ENCODE peak calls at places on chromosomes 2 and 18, in six cellular contexts. U is SJCRH30, F is endothelial cell of umbilical vein, E is heart left ventricle, K is osteoblast, M is pancreas. B is an unnamed sample. For H3K36me3, the result is how much of the 10 kb centered on the place peaks cover.

GRCh38 chr2:33859191-33859590 is 260.1 kb upstream of the FAM98A start:
- DNase-seq in E (no peak), U (no peak), M (no peak), F (no peak), K (no peak), B (no peak)

GRCh38 chr2:85852979-85853498 is 35.8 kb downstream of the ST3GAL5 start:
- DNase-seq in M (peak), F (no peak), U (no peak), K (no peak), E (no peak), B (peak)

GRCh38 chr2:122263746-122264145 is 508.3 kb downstream of the TSN start:
- DNase-seq in K (peak), U (no peak), E (no peak), M (no peak), F (no peak), B (no peak)

GRCh38 chr18:54381640-54382039 is 23.9 kb downstream of the C18orf54 start:
- DNase-seq in F (no peak), M (no peak), K (no peak), E (no peak), U (no peak), B (no peak)

GRCh38 chr2:230537531-230537976 is 121.6 kb downstream of the SP100 start:
- DNase-seq in F (no peak), E (no peak), U (no peak), K (no peak), M (no peak), B (no peak)

GRCh38 chr18:26637324-26637723 is 89.0 kb upstream of the KCTD1 start:
- DNase-seq in M (no peak), U (no peak), F (no peak), E (no peak), K (no peak), B (no peak)

GRCh38 chr2:145025382-145025781 is 505.5 kb upstream of the ZEB2 start:
- DNase-seq in U (no peak), F (no peak), E (no peak), M (no peak), K (no peak), B (no peak)

GRCh38 chr18:24825397-24825796 is 365.0 kb downstream of the HRH4 start:
- DNase-seq in F (no peak), M (no peak), K (no peak), E (no peak), U (no peak), B (no peak)

GRCh38 chr2:59389240-59389639 is 1148.1 kb upstream of the FANCL start:
- DNase-seq in M (peak), E (no peak), U (peak), K (no peak), F (no peak), B (no peak)

GRCh38 chr18:57980573-57981348 is 63.3 kb upstream of the NEDD4L start:
- DNase-seq in K (no peak), U (peak), E (no peak), M (no peak), F (no peak), B (no peak)

GRCh38 chr2:179139506-179139905 is 89.6 kb upstream of the CCDC141 start:
- DNase-seq in E (no peak), K (no peak), U (no peak), M (no peak), F (no peak), B (no peak)

GRCh38 chr2:19673213-19673791 is 228.5 kb downstream of the TTC32 start:
- DNase-seq in K (no peak), U (peak), E (peak), M (no peak), F (no peak), B (no peak)

GRCh38 chr18:26309283-26309682 is 83.0 kb downstream of the TAF4B start:
- DNase-seq in U (no peak), M (no peak), E (no peak), F (no peak), K (no peak), B (no peak)

GRCh38 chr2:172196768-172197322 is 94.1 kb upstream of the DLX2 start:
- DNase-seq in K (peak), E (no peak), M (no peak), F (no peak), U (peak), B (no peak)

GRCh38 chr2:175732523-175732922 is 269.5 kb downstream of the LNPK start:
- DNase-seq in U (no peak), E (no peak), M (no peak), K (no peak), F (no peak), B (no peak)

GRCh38 chr2:36587091-36587490 is 10.9 kb downstream of the FEZ2 start:
- DNase-seq in U (no peak), F (no peak), K (no peak), E (no peak), M (no peak), B (no peak)

GRCh38 chr2:64819774-64820688 is 166.3 kb upstream of the SERTAD2 start:
- DNase-seq in F (no peak), U (no peak), K (peak), E (no peak), M (no peak), B (no peak)

GRCh38 chr18:43471873-43472272 is 194.6 kb upstream of the SYT4 start:
- DNase-seq in U (no peak), K (no peak), F (no peak), M (no peak), E (no peak), B (no peak)

GRCh38 chr18:12346240-12346565 is 30.8 kb downstream of the AFG3L2 start:
- DNase-seq in F (no peak), K (no peak), E (no peak), M (no peak), U (no peak), B (no peak)

GRCh38 chr18:12347895-12348294 is 29.1 kb downstream of the AFG3L2 start:
- DNase-seq in M (no peak), E (no peak), F (no peak), K (no peak), U (no peak), B (no peak)

GRCh38 chr18:12342661-12343060 is 34.4 kb downstream of the AFG3L2 start:
- DNase-seq in F (no peak), M (no peak), K (no peak), U (no peak), E (no peak), B (no peak)

DNA sequence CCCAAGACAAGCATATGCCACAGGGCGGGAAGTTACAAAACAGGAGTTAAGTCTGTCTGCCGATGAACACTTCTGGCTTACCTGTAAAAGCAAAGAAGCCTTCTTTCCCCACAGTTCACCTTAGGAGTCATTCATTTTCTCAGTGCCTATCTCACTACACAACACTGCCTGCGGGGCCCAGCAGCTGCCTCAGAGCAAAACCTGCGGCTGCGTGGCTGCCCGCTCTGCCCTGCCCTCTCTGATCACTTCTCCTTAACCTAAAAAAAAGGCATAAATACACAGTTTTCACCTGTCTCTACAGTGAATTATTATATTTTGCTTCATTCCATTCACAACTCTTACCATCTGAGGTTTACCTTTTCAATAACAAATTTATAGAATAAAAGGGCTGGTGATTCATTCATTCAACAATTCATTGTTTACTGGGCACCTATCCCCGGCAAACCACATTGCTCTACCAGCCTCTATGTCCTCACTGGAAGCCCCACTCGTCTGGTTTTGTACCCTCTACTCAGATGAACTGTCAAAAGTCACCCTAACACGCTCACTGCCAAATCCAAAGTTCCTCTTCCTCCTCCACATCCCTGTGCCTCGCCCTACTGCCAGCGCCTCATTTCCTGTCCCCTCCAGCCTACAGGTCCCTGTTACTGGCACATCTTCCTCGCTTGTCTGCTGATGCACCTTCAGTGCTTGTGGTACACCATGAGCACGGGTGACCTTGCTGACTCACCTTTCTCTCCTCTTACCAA is 31.4 kb downstream of the AFG3L2 start:
- DNase-seq in U (no peak), M (no peak), E (no peak), F (no peak), K (no peak), B (no peak)
- H3K36me3 ChIP-seq in U (under half), M (under half), E (half or more), F (under half), K (half or more), B (under half)

DNA sequence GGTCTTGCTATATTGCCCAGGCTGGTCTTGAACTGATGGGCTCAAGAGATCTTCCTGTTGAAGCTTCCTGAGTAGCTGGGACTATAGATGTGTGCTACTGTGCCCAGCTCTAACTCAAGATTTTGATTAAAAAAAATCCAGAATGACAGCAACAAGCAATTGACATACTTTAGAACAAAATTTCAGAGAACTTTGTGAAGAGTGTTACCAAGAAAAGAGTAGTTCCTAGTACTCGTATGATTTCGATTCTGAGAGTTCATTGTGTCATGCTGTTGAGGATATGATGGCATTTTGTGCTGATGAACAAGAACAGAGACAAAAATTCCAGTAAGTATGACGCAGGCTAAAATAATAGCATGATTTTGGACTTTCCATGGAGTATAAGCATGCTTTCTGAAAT is 90.2 kb upstream of the TWSG1 start:
- DNase-seq in U (no peak), M (no peak), K (no peak), F (no peak), E (no peak), B (no peak)
- H3K36me3 ChIP-seq in U (under half), M (under half), K (under half), F (under half), E (under half), B (under half)

GRCh38 chr2:128177315-128177714 is 86.3 kb downstream of the UGGT1 start:
- DNase-seq in U (no peak), E (no peak), F (no peak), K (no peak), M (no peak), B (no peak)

GRCh38 chr2:128178144-128178649 is 87.2 kb downstream of the UGGT1 start:
- DNase-seq in E (no peak), U (no peak), F (no peak), M (no peak), K (no peak), B (no peak)

GRCh38 chr2:128179461-128179755 is 88.4 kb downstream of the UGGT1 start:
- DNase-seq in E (no peak), M (no peak), U (no peak), F (no peak), K (no peak), B (no peak)

GRCh38 chr2:128178650-128179460 is 87.9 kb downstream of the UGGT1 start:
- DNase-seq in E (peak), U (peak), M (peak), K (peak), F (peak), B (peak)

DNA sequence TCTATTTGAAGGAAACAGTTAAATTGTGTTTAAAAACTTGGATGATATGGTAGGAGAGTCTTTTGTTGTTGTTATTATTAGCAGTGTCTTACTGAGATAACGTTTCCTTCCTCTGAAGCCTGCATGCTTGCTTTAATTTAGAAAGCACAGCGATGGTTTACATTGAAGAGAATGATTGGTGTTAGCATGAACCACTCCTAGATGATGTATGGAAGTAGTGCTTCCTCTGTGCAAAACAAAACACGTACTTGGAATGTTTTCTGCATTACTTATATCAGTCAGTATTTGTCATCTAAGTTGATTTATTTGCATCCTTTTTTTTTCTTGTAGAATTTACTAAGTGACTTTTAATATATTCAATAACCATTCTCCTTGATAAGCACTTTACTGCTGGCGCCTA is 89.0 kb downstream of the UGGT1 start:
- DNase-seq in M (no peak), U (no peak), F (peak), E (no peak), K (no peak), B (no peak)
- H3K36me3 ChIP-seq in M (under half), U (under half), F (under half), E (half or more), K (half or more), B (under half)

GRCh38 chr18:50281972-50282520 is 723 bp upstream of the MBD1 start:
- DNase-seq in M (no peak), F (no peak), U (no peak), K (no peak), E (no peak), B (no peak)

GRCh38 chr18:50280707-50281294 is 522 bp downstream of the MBD1 start:
- DNase-seq in M (no peak), E (no peak), K (no peak), U (no peak), F (no peak), B (no peak)

GRCh38 chr18:50281295-50281971 is at the start of gene MBD1:
- DNase-seq in F (peak), E (peak), U (peak), K (peak), M (peak), B (peak)

GRCh38 chr18:50277935-50278334 is 3.4 kb downstream of the MBD1 start:
- DNase-seq in U (no peak), F (no peak), E (no peak), M (no peak), K (peak), B (no peak)

DNA sequence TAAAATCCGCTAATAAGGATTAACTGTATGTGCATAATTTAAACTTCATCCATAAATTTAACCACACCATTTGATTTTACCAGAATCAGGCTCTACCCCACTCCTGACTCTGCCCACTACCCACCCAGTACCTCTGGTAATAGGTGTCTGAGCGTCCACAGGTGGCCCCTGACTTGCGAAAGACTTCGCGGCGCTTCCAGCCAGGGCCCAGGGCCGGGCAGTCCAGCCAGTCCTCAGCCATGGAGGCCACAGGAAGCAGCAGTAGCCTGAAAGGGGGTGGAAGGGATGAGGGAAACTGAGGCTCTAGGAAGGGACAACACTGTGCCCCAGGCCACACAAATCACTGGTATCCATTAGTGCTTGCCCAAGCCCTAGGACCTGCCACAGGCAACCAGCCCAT is 1.6 kb downstream of the MBD1 start:
- DNase-seq in K (no peak), M (no peak), E (no peak), U (no peak), F (no peak), B (no peak)
- H3K36me3 ChIP-seq in K (under half), M (under half), E (half or more), U (under half), F (under half), B (under half)

GRCh38 chr18:22176282-22176621 is 6.9 kb downstream of the GATA6 start:
- DNase-seq in M (no peak), U (no peak), F (peak), E (no peak), K (no peak), B (no peak)
- H3K36me3 ChIP-seq in M (under half), U (under half), F (under half), E (under half), K (under half), B (under half)

GRCh38 chr2:131127076-131127475 is 21.9 kb downstream of the PLEKHB2 start:
- DNase-seq in M (no peak), U (no peak), K (no peak), E (no peak), F (no peak), B (no peak)
- H3K36me3 ChIP-seq in M (under half), U (under half), K (half or more), E (half or more), F (under half), B (under half)

DNA sequence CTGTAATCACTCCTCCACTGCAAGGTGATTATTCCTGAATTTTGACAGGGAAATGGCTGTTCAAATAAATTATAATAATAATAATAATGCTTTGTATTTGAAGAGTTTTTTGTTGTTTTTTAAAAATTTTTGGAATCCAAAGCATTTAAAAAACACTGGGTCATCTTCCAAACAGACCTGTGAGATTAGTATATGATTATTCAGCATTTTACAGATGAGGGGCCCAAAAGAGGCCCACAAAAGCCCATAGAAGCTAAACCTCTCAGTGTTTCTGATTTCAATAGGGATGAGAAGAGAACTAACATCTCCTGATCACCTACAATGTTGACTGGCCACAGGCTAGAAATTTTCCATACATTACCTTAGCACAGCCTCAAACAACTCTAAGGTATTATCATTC is 8.0 kb upstream of the POLR2D start:
- DNase-seq in M (no peak), K (no peak), F (no peak), U (no peak), E (no peak), B (no peak)
- H3K36me3 ChIP-seq in M (under half), K (half or more), F (under half), U (half or more), E (half or more), B (under half)

DNA sequence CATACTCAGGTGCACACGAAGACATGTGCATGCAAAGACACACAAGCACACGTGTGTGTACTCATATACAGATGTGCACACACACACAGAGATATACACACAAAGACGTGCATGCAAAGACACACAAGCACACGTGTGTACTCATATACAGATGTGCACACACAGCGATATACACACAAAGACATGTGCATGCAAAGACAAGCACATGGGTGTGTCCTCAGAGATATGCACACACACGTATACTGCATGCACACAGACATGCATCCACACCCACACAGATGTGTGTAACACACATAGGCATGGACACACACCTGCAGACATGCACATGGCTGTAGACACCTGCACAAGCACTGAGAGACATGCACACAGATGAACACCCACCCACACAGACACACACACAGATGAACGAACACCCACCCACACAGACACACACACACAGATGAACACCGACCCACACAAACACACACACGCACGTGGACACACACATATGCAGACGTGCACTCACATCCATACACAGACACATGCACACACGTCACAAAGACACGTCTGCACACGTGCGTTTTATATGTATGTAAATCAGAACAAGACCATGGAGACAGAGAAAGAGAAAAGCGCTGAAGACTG is 231.9 kb downstream of the TWIST2 start:
- DNase-seq in U (no peak), K (no peak), F (no peak), M (no peak), E (no peak), B (no peak)
- H3K36me3 ChIP-seq in U (under half), K (under half), F (under half), M (under half), E (half or more), B (under half)

GRCh38 chr2:105856576-105856975 is 111.9 kb downstream of the NCK2 start:
- DNase-seq in U (no peak), E (no peak), K (no peak), F (no peak), M (no peak), B (no peak)
- H3K36me3 ChIP-seq in U (under half), E (under half), K (under half), F (under half), M (under half), B (under half)

DNA sequence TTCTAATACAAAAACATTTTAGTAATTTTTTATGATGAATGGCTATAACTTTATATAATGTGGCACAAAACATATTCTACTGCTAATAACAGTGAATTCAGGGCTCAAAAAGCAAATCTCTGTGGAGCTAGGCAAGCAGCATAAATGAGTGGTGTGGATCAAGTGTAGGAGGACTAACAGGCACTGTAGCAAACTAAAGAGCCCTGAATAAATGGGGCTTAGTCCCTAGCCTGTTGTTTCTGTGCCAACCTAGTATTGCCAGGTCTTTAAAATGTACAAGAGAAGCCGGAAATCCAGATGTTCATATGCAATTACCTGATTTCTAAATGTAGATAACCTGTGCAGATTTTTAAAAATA is 18.5 kb downstream of the REL start:
- DNase-seq in K (no peak), U (no peak), F (no peak), E (no peak), M (no peak), B (no peak)
- H3K36me3 ChIP-seq in K (under half), U (under half), F (under half), E (under half), M (under half), B (under half)